ENCODE peak calls at places on chromosomes 2 and 18, in four cellular contexts. X is NCI-H1436 treated with DMSO at 0.1 percent for 48 hours, A is body of pancreas, C is fibroblast of mammary gland. W is an unnamed sample.

GRCh38 chr18:9810994-9811393 is 74.8 kb upstream of the TXNDC2 start:
- DNase-seq in C (no peak), X (no peak), A (no peak), W (peak)

GRCh38 chr18:67545681-67546080 is 29.2 kb upstream of the DSEL start:
- DNase-seq in X (no peak), A (no peak), C (no peak), W (no peak)

GRCh38 chr2:100554788-100555407 is 7.9 kb upstream of the PDCL3 start:
- DNase-seq in A (no peak), C (no peak), X (no peak), W (no peak)

GRCh38 chr2:20680744-20681143 is 13.8 kb downstream of the GDF7 start:
- DNase-seq in X (no peak), C (no peak), A (no peak), W (no peak)

GRCh38 chr2:175964195-175964594 is 37.9 kb downstream of the LNPK start:
- DNase-seq in X (no peak), A (peak), C (no peak), W (no peak)

GRCh38 chr18:26963292-26963691 is 97.8 kb upstream of the AQP4 start:
- DNase-seq in A (no peak), X (no peak), C (no peak), W (no peak)

GRCh38 chr2:53036196-53036595 is 731.4 kb upstream of the CHAC2 start:
- DNase-seq in A (no peak), X (no peak), C (peak), W (no peak)

GRCh38 chr18:46660955-46661749 is 4.1 kb upstream of the LOXHD1 start:
- DNase-seq in C (peak), A (peak), X (no peak), W (no peak)

GRCh38 chr2:134668821-134669220 is 50.0 kb downstream of the TMEM163 start:
- DNase-seq in A (no peak), C (no peak), X (no peak), W (no peak)

GRCh38 chr2:236558999-236559978 is 10.3 kb upstream of the ACKR3 start:
- DNase-seq in X (no peak), C (no peak), A (no peak), W (no peak)

W was measured in sigmoid colon.